ENCODE peak calls at places on chromosomes 5 and 9, in ten cellular contexts. One of them, this sample, is unnamed.

GRCh38 chr9:105157178-105157583 is 87.3 kb upstream of the SLC44A1 start:
- DNase-seq in fibroblast of pulmonary artery: peak
- DNase-seq in A673: peak
- DNase-seq in SHP77: peak
- DNase-seq in GM13976: peak
- DNase-seq in AG08395: peak
- DNase-seq in spleen: peak
- DNase-seq in T-helper 2 cell: no peak
- DNase-seq in adipocyte: peak
- DNase-seq in fibroblast of mammary gland: peak
- DNase-seq in this sample: peak

GRCh38 chr5:14062178-14062577 is 81.0 kb upstream of the TRIO start:
- DNase-seq in fibroblast of mammary gland: peak
- DNase-seq in SHP77: no peak
- DNase-seq in fibroblast of pulmonary artery: no peak
- DNase-seq in T-helper 2 cell: no peak
- DNase-seq in adipocyte: peak
- DNase-seq in spleen: no peak
- DNase-seq in GM13976: no peak
- DNase-seq in AG08395: no peak
- DNase-seq in A673: no peak
- DNase-seq in this sample: no peak

GRCh38 chr9:128026255-128027165 is 40.6 kb downstream of the NAIF1 start:
- DNase-seq in AG08395: no peak
- DNase-seq in T-helper 2 cell: peak
- DNase-seq in GM13976: peak
- DNase-seq in SHP77: no peak
- DNase-seq in adipocyte: no peak
- DNase-seq in spleen: peak
- DNase-seq in A673: no peak
- DNase-seq in fibroblast of mammary gland: no peak
- DNase-seq in fibroblast of pulmonary artery: peak
- DNase-seq in this sample: no peak

GRCh38 chr9:94586814-94587213 is 6.8 kb downstream of the FBP2 start:
- DNase-seq in GM13976: no peak
- DNase-seq in A673: peak
- DNase-seq in SHP77: no peak
- DNase-seq in adipocyte: peak
- DNase-seq in fibroblast of pulmonary artery: peak
- DNase-seq in T-helper 2 cell: no peak
- DNase-seq in spleen: no peak
- DNase-seq in fibroblast of mammary gland: peak
- DNase-seq in AG08395: peak
- DNase-seq in this sample: peak

GRCh38 chr9:75200892-75201470 is 112.7 kb downstream of the OSTF1 start:
- DNase-seq in T-helper 2 cell: no peak
- DNase-seq in fibroblast of mammary gland: peak
- DNase-seq in AG08395: peak
- DNase-seq in A673: peak
- DNase-seq in adipocyte: peak
- DNase-seq in SHP77: no peak
- DNase-seq in fibroblast of pulmonary artery: peak
- DNase-seq in spleen: no peak
- DNase-seq in GM13976: peak
- DNase-seq in this sample: peak

GRCh38 chr5:130323804-130324454 is 419.7 kb downstream of the CHSY3 start:
- DNase-seq in GM13976: peak
- DNase-seq in AG08395: no peak
- DNase-seq in SHP77: no peak
- DNase-seq in fibroblast of mammary gland: peak
- DNase-seq in T-helper 2 cell: no peak
- DNase-seq in fibroblast of pulmonary artery: peak
- DNase-seq in adipocyte: no peak
- DNase-seq in spleen: no peak
- DNase-seq in A673: no peak
- DNase-seq in this sample: no peak

GRCh38 chr9:71647094-71647591 is 121.2 kb downstream of the CEMIP2 start:
- DNase-seq in A673: peak
- DNase-seq in spleen: peak
- DNase-seq in SHP77: no peak
- DNase-seq in AG08395: peak
- DNase-seq in fibroblast of mammary gland: peak
- DNase-seq in T-helper 2 cell: no peak
- DNase-seq in adipocyte: peak
- DNase-seq in GM13976: no peak
- DNase-seq in fibroblast of pulmonary artery: peak
- DNase-seq in this sample: peak

GRCh38 chr5:87074934-87075541 is 192.6 kb upstream of the RASA1 start:
- DNase-seq in AG08395: no peak
- DNase-seq in spleen: no peak
- DNase-seq in fibroblast of mammary gland: no peak
- DNase-seq in T-helper 2 cell: no peak
- DNase-seq in SHP77: no peak
- DNase-seq in GM13976: peak
- DNase-seq in adipocyte: no peak
- DNase-seq in A673: no peak
- DNase-seq in fibroblast of pulmonary artery: no peak
- DNase-seq in this sample: no peak

GRCh38 chr5:32021771-32022170 is 152.3 kb downstream of the GOLPH3 start:
- DNase-seq in T-helper 2 cell: no peak
- DNase-seq in fibroblast of pulmonary artery: no peak
- DNase-seq in AG08395: no peak
- DNase-seq in fibroblast of mammary gland: no peak
- DNase-seq in A673: no peak
- DNase-seq in SHP77: no peak
- DNase-seq in GM13976: no peak
- DNase-seq in spleen: peak
- DNase-seq in adipocyte: no peak
- DNase-seq in this sample: no peak

GRCh38 chr5:114434396-114435219 is 72.7 kb downstream of the KCNN2 start:
- DNase-seq in A673: no peak
- DNase-seq in fibroblast of mammary gland: no peak
- DNase-seq in adipocyte: no peak
- DNase-seq in AG08395: no peak
- DNase-seq in fibroblast of pulmonary artery: no peak
- DNase-seq in spleen: no peak
- DNase-seq in T-helper 2 cell: no peak
- DNase-seq in GM13976: no peak
- DNase-seq in SHP77: no peak
- DNase-seq in this sample: no peak

GRCh38 chr9:19156805-19157204 is 29.5 kb upstream of the PLIN2 start:
- DNase-seq in fibroblast of pulmonary artery: peak
- DNase-seq in A673: no peak
- DNase-seq in SHP77: no peak
- DNase-seq in AG08395: peak
- DNase-seq in T-helper 2 cell: no peak
- DNase-seq in spleen: peak
- DNase-seq in adipocyte: no peak
- DNase-seq in GM13976: no peak
- DNase-seq in fibroblast of mammary gland: peak
- DNase-seq in this sample: peak

GRCh38 chr9:86868611-86869010 is 78.7 kb downstream of the GAS1 start:
- DNase-seq in fibroblast of pulmonary artery: no peak
- DNase-seq in AG08395: peak
- DNase-seq in A673: peak
- DNase-seq in T-helper 2 cell: no peak
- DNase-seq in adipocyte: peak
- DNase-seq in SHP77: no peak
- DNase-seq in fibroblast of mammary gland: no peak
- DNase-seq in GM13976: no peak
- DNase-seq in spleen: no peak
- DNase-seq in this sample: no peak

GRCh38 chr9:129094387-129095169 is 13.7 kb downstream of the DOLPP1 start:
- DNase-seq in adipocyte: no peak
- DNase-seq in A673: no peak
- DNase-seq in GM13976: no peak
- DNase-seq in fibroblast of mammary gland: no peak
- DNase-seq in AG08395: no peak
- DNase-seq in T-helper 2 cell: no peak
- DNase-seq in spleen: no peak
- DNase-seq in SHP77: no peak
- DNase-seq in fibroblast of pulmonary artery: no peak
- DNase-seq in this sample: no peak

GRCh38 chr9:36499156-36499886 is 73.4 kb upstream of the MELK start:
- DNase-seq in T-helper 2 cell: no peak
- DNase-seq in fibroblast of pulmonary artery: no peak
- DNase-seq in spleen: no peak
- DNase-seq in GM13976: no peak
- DNase-seq in SHP77: no peak
- DNase-seq in adipocyte: no peak
- DNase-seq in A673: no peak
- DNase-seq in fibroblast of mammary gland: no peak
- DNase-seq in AG08395: no peak
- DNase-seq in this sample: no peak

GRCh38 chr5:31711363-31711762 is 72.4 kb downstream of the PDZD2 start:
- DNase-seq in spleen: no peak
- DNase-seq in SHP77: no peak
- DNase-seq in T-helper 2 cell: no peak
- DNase-seq in fibroblast of pulmonary artery: no peak
- DNase-seq in AG08395: no peak
- DNase-seq in fibroblast of mammary gland: no peak
- DNase-seq in A673: no peak
- DNase-seq in adipocyte: no peak
- DNase-seq in GM13976: no peak
- DNase-seq in this sample: no peak

GRCh38 chr5:174918655-174919054 is 194.3 kb downstream of the MSX2 start:
- DNase-seq in AG08395: no peak
- DNase-seq in A673: no peak
- DNase-seq in GM13976: no peak
- DNase-seq in spleen: no peak
- DNase-seq in fibroblast of mammary gland: no peak
- DNase-seq in fibroblast of pulmonary artery: no peak
- DNase-seq in adipocyte: no peak
- DNase-seq in SHP77: no peak
- DNase-seq in T-helper 2 cell: no peak
- DNase-seq in this sample: no peak

GRCh38 chr9:110282767-110283136 is 26.4 kb upstream of the TXN start:
- DNase-seq in fibroblast of pulmonary artery: no peak
- DNase-seq in adipocyte: no peak
- DNase-seq in T-helper 2 cell: no peak
- DNase-seq in GM13976: no peak
- DNase-seq in A673: no peak
- DNase-seq in fibroblast of mammary gland: no peak
- DNase-seq in AG08395: no peak
- DNase-seq in SHP77: no peak
- DNase-seq in spleen: no peak
- DNase-seq in this sample: no peak

GRCh38 chr5:140806834-140807775 is at the start of gene PCDHA4:
- DNase-seq in SHP77: peak
- DNase-seq in A673: peak
- DNase-seq in spleen: no peak
- DNase-seq in AG08395: no peak
- DNase-seq in adipocyte: no peak
- DNase-seq in T-helper 2 cell: no peak
- DNase-seq in GM13976: no peak
- DNase-seq in fibroblast of mammary gland: peak
- DNase-seq in fibroblast of pulmonary artery: peak
- DNase-seq in this sample: no peak

GRCh38 chr5:151870820-151871219 is 53.8 kb downstream of the GLRA1 start:
- DNase-seq in GM13976: no peak
- DNase-seq in fibroblast of mammary gland: peak
- DNase-seq in adipocyte: peak
- DNase-seq in A673: peak
- DNase-seq in SHP77: no peak
- DNase-seq in T-helper 2 cell: no peak
- DNase-seq in fibroblast of pulmonary artery: peak
- DNase-seq in AG08395: peak
- DNase-seq in spleen: no peak
- DNase-seq in this sample: peak

GRCh38 chr5:33816791-33817190 is 75.0 kb downstream of the ADAMTS12 start:
- DNase-seq in fibroblast of mammary gland: peak
- DNase-seq in SHP77: no peak
- DNase-seq in GM13976: no peak
- DNase-seq in fibroblast of pulmonary artery: peak
- DNase-seq in spleen: no peak
- DNase-seq in A673: no peak
- DNase-seq in adipocyte: peak
- DNase-seq in T-helper 2 cell: no peak
- DNase-seq in AG08395: no peak
- DNase-seq in this sample: no peak

GRCh38 chr5:104189031-104189430 is 626.4 kb upstream of the NUDT12 start:
- DNase-seq in GM13976: no peak
- DNase-seq in A673: no peak
- DNase-seq in spleen: no peak
- DNase-seq in T-helper 2 cell: no peak
- DNase-seq in fibroblast of pulmonary artery: peak
- DNase-seq in AG08395: no peak
- DNase-seq in SHP77: no peak
- DNase-seq in adipocyte: peak
- DNase-seq in fibroblast of mammary gland: peak
- DNase-seq in this sample: peak

GRCh38 chr5:42691413-42691861 is 65.2 kb upstream of the CCDC152 start:
- DNase-seq in SHP77: no peak
- DNase-seq in T-helper 2 cell: no peak
- DNase-seq in AG08395: peak
- DNase-seq in fibroblast of mammary gland: peak
- DNase-seq in adipocyte: peak
- DNase-seq in fibroblast of pulmonary artery: peak
- DNase-seq in spleen: peak
- DNase-seq in A673: no peak
- DNase-seq in GM13976: no peak
- DNase-seq in this sample: no peak

GRCh38 chr5:55934117-55934613 is 60.6 kb downstream of the IL6ST start:
- DNase-seq in A673: no peak
- DNase-seq in fibroblast of pulmonary artery: peak
- DNase-seq in fibroblast of mammary gland: no peak
- DNase-seq in spleen: no peak
- DNase-seq in SHP77: no peak
- DNase-seq in T-helper 2 cell: no peak
- DNase-seq in adipocyte: no peak
- DNase-seq in AG08395: no peak
- DNase-seq in GM13976: no peak
- DNase-seq in this sample: no peak

GRCh38 chr9:78756813-78757510 is 460.0 kb downstream of the PSAT1 start:
- DNase-seq in T-helper 2 cell: no peak
- DNase-seq in spleen: no peak
- DNase-seq in GM13976: no peak
- DNase-seq in AG08395: no peak
- DNase-seq in adipocyte: no peak
- DNase-seq in fibroblast of mammary gland: no peak
- DNase-seq in fibroblast of pulmonary artery: no peak
- DNase-seq in A673: no peak
- DNase-seq in SHP77: no peak
- DNase-seq in this sample: no peak

GRCh38 chr5:38755171-38755570 is 90.6 kb upstream of the OSMR start:
- DNase-seq in GM13976: no peak
- DNase-seq in adipocyte: peak
- DNase-seq in A673: peak
- DNase-seq in fibroblast of mammary gland: peak
- DNase-seq in SHP77: no peak
- DNase-seq in AG08395: peak
- DNase-seq in fibroblast of pulmonary artery: peak
- DNase-seq in spleen: no peak
- DNase-seq in T-helper 2 cell: no peak
- DNase-seq in this sample: peak

GRCh38 chr5:142506046-142506445 is 179.8 kb downstream of the FGF1 start:
- DNase-seq in GM13976: no peak
- DNase-seq in T-helper 2 cell: no peak
- DNase-seq in A673: no peak
- DNase-seq in SHP77: no peak
- DNase-seq in fibroblast of pulmonary artery: peak
- DNase-seq in AG08395: peak
- DNase-seq in spleen: no peak
- DNase-seq in fibroblast of mammary gland: peak
- DNase-seq in adipocyte: no peak
- DNase-seq in this sample: no peak

GRCh38 chr5:40733842-40734563 is 21.8 kb downstream of the TTC33 start:
- DNase-seq in AG08395: no peak
- DNase-seq in SHP77: no peak
- DNase-seq in A673: no peak
- DNase-seq in spleen: no peak
- DNase-seq in GM13976: no peak
- DNase-seq in fibroblast of pulmonary artery: no peak
- DNase-seq in fibroblast of mammary gland: no peak
- DNase-seq in adipocyte: no peak
- DNase-seq in T-helper 2 cell: no peak
- DNase-seq in this sample: no peak

GRCh38 chr5:167763772-167764171 is 527.7 kb upstream of the WWC1 start:
- DNase-seq in spleen: no peak
- DNase-seq in fibroblast of pulmonary artery: peak
- DNase-seq in T-helper 2 cell: no peak
- DNase-seq in AG08395: peak
- DNase-seq in GM13976: no peak
- DNase-seq in A673: no peak
- DNase-seq in fibroblast of mammary gland: peak
- DNase-seq in adipocyte: peak
- DNase-seq in SHP77: no peak
- DNase-seq in this sample: peak